ENCODE peak calls at places on chromosomes 4 and X, in eight cellular contexts. F is lower lobe of right lung, Q is breast epithelium, B is BJ, Y is mammary epithelial cell, P is OCI-LY7, S is brain microvascular endothelial cell, U is cardiac muscle cell. H is an unnamed sample.

GRCh38 chrX:132480581-132481203 is 8.1 kb downstream of the MBNL3 start:
- DNase-seq in F (peak; percentile 50), Q (no peak), B (peak; percentile 57), Y (peak; percentile 20), P (peak; percentile 89), S (no peak), U (peak; percentile 22), H (no peak)

GRCh38 chr4:157821814-157822213 is 351.0 kb downstream of the GASK1B start:
- DNase-seq in F (no peak), Q (no peak), B (no peak), Y (no peak), P (no peak), S (no peak), U (peak; percentile 4), H (no peak)

GRCh38 chr4:182343435-182343834 is 100.2 kb downstream of the TENM3 start:
- DNase-seq in F (no peak), Q (no peak), B (no peak), Y (no peak), P (no peak), S (no peak), U (no peak), H (no peak)

GRCh38 chr4:185399466-185399865 is 2.8 kb downstream of the ANKRD37 start:
- DNase-seq in F (no peak), Q (no peak), B (no peak), Y (no peak), P (peak; percentile 18), S (no peak), U (no peak), H (no peak)

GRCh38 chr4:109009909-109010308 is 247.1 kb upstream of the ETNPPL start:
- DNase-seq in F (no peak), Q (no peak), B (peak; percentile 67), Y (peak; percentile 50), P (no peak), S (peak; percentile 76), U (no peak), H (peak; percentile 59)

GRCh38 chr4:60116592-60116991 is 1083.5 kb upstream of the ADGRL3 start:
- DNase-seq in F (no peak), Q (no peak), B (no peak), Y (no peak), P (no peak), S (no peak), U (no peak), H (no peak)

GRCh38 chrX:86171366-86171765 is 23.1 kb downstream of the DACH2 start:
- DNase-seq in F (no peak), Q (no peak), B (no peak), Y (peak; percentile 51), P (peak; percentile 11), S (peak; percentile 35), U (peak; percentile 52), H (no peak)

GRCh38 chr4:75696036-75696435 is 22.8 kb upstream of the G3BP2 start:
- DNase-seq in F (no peak), Q (no peak), B (no peak), Y (no peak), P (no peak), S (no peak), U (no peak), H (no peak)

GRCh38 chrX:47651043-47651905 is 911 bp upstream of the ELK1 start:
- DNase-seq in F (no peak), Q (no peak), B (no peak), Y (no peak), P (no peak), S (no peak), U (no peak), H (no peak)

GRCh38 chrX:72621163-72621562 is 48.5 kb upstream of the HDAC8 start:
- DNase-seq in F (no peak), Q (no peak), B (no peak), Y (no peak), P (no peak), S (no peak), U (no peak), H (no peak)

GRCh38 chrX:28586891-28587635 is at the start of gene IL1RAPL1:
- DNase-seq in F (no peak), Q (no peak), B (peak; percentile 8), Y (peak; percentile 8), P (no peak), S (peak; percentile 56), U (peak; percentile 74), H (no peak)

GRCh38 chrX:8374041-8374825 is 90.4 kb upstream of the VCX3B start:
- DNase-seq in F (no peak), Q (no peak), B (no peak), Y (peak; percentile 14), P (no peak), S (no peak), U (no peak), H (no peak)

GRCh38 chr4:100493756-100494155 is 24.1 kb downstream of the EMCN start:
- DNase-seq in F (no peak), Q (no peak), B (no peak), Y (peak; percentile 19), P (no peak), S (no peak), U (no peak), H (no peak)

GRCh38 chr4:184061582-184061981 is 156.1 kb downstream of the ENPP6 start:
- DNase-seq in F (no peak), Q (no peak), B (no peak), Y (no peak), P (no peak), S (no peak), U (no peak), H (no peak)

GRCh38 chr4:155545456-155545855 is 121.2 kb upstream of the GUCY1A1 start:
- DNase-seq in F (no peak), Q (no peak), B (no peak), Y (no peak), P (no peak), S (no peak), U (no peak), H (no peak)

GRCh38 chr4:124177647-124178425 is 534.7 kb downstream of the ANKRD50 start:
- DNase-seq in F (no peak), Q (no peak), B (no peak), Y (peak; percentile 81), P (no peak), S (peak; percentile 38), U (no peak), H (no peak)

GRCh38 chrX:57918750-57919436 is 8.6 kb upstream of the ZXDA start:
- DNase-seq in F (peak; percentile 45), Q (no peak), B (no peak), Y (no peak), P (peak; percentile 36), S (no peak), U (peak; percentile 15), H (no peak)

GRCh38 chrX:91311969-91312368 is 122.7 kb upstream of the PABPC5 start:
- DNase-seq in F (no peak), Q (no peak), B (no peak), Y (no peak), P (no peak), S (no peak), U (no peak), H (no peak)

GRCh38 chrX:44462851-44463250 is 79.8 kb downstream of the FUNDC1 start:
- DNase-seq in F (no peak), Q (no peak), B (no peak), Y (no peak), P (no peak), S (peak; percentile 4), U (no peak), H (no peak)

GRCh38 chr4:4838602-4839470 is 20.6 kb upstream of the MSX1 start:
- DNase-seq in F (no peak), Q (no peak), B (no peak), Y (no peak), P (no peak), S (no peak), U (no peak), H (no peak)

GRCh38 chrX:154443479-154443910 is 446 bp upstream of the FAM50A start:
- DNase-seq in F (no peak), Q (no peak), B (no peak), Y (no peak), P (no peak), S (no peak), U (peak; percentile 8), H (no peak)

DNA sequence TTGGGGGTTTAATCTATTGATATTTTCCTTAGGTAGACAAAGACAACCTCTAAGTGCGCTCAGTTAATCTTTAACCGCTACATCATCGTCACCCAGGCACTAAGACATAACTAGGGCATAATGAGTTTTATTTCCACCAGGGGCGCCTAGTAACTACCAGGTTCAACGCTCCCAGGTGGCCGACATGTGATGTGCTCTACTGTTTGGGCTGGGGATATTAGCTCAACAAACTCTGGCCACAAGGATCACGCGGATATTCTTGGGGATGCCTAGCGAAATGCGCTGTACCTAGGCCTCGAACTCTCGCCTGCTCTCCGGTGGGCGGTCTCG is 915 bp upstream of the RAB33B start:
- DNase-seq in F (no peak), Q (peak; percentile 52), B (no peak), Y (peak; percentile 79), P (peak; percentile 91), S (peak; percentile 72), U (no peak), H (no peak)
- TF ChIP-seq CTCF in F (peak; percentile 28), Q (peak; percentile 60), B (peak; percentile 44), Y (peak; percentile 50), P (peak; percentile 76), S (peak; percentile 63), U (peak; percentile 33), H (peak; percentile 28)

GRCh38 chr4:86593726-86594558 is at the start of gene PTPN13:
- DNase-seq in F (peak; percentile 98), Q (peak; percentile 94), B (peak; percentile 92), Y (peak; percentile 99), P (no peak), S (peak; percentile 99), U (peak; percentile 100), H (peak; percentile 89)
- H3K4me3 ChIP-seq in F (peak within 1 kb of the TSS; percentile 75), Q (peak within 1 kb of the TSS; percentile 66), B (peak within 1 kb of the TSS; percentile 92), Y (peak within 1 kb of the TSS; percentile 85), P (no peak within 1 kb of the TSS), S (peak within 1 kb of the TSS; percentile 80), U (peak within 1 kb of the TSS; percentile 52), H (peak within 1 kb of the TSS; percentile 88)

GRCh38 chrX:18389968-18390367 is 35.4 kb upstream of the CDKL5 start:
- DNase-seq in F (no peak), Q (no peak), B (no peak), Y (no peak), P (peak; percentile 1), S (no peak), U (no peak), H (no peak)
- TF ChIP-seq CTCF in F (no peak), Q (no peak), B (no peak), Y (no peak), P (peak; percentile 50), S (no peak), U (no peak), H (no peak)

DNA sequence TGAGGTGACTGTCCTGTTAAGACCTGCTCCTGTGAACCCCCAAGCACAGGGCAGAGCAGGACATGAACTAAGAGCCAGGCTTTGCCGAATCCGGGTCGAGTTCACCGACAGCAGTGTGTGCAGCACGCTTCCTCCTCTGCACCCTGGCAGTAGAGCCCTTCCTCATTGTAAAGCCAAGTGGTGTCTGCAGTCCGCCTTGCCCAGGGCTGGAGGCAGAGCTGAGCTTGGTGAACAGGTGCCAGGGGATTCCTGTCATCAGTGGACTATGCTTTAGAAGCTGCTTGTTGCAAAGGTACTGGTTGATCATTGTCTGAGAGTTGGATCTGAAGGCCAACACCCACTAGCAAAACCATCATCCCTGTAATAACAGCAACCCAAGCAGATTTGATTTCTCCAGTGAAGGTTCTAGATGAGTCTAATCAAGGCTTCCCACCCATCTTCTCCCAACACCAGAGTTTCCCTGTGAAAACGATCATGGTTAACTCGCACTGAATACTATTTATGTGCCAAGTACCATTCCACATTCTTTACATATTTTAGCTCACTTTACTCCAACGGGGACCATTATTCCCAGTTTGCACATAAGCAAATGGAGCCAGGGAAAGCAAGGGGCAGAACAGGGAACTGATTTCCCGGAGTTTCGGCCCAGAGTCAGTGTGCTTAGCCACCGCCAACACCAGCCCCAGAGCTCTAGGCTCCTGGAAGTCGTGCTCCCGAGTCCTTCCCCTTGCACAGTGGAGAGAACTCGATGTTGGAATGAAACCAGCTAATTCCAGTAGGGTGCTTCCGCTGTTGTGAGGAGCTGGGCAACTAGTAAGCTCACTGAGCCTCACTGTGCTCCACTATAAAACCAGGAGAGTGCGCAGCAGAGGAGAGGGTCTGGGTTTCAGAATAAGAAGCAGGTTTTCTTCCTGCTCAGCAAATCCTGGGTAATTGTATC is 1.4 kb upstream of the SLC34A2 start:
- DNase-seq in F (peak; percentile 66), Q (peak; percentile 54), B (no peak), Y (no peak), P (no peak), S (no peak), U (peak; percentile 9), H (no peak)
- H3K4me3 ChIP-seq in F (peak overlapping the region; percentile 57), Q (no peak overlapping the region), B (no peak overlapping the region), Y (no peak overlapping the region), P (no peak overlapping the region), S (no peak overlapping the region), U (no peak overlapping the region), H (no peak overlapping the region)

H was measured in AG04449.